ENCODE peak calls at places on chromosomes 4 and X, in ten cellular contexts. W is suprapubic skin, N is ovary, Q is upper lobe of left lung, J is stomach, Y is tibial nerve, G is transverse colon, V is SK-N-SH, P is K562, X is GM12878. K is an unnamed sample.

GRCh38 chr4:40842725-40843401 is 93.1 kb downstream of the NSUN7 start:
- DNase-seq in W (no peak), N (no peak), Q (no peak), J (no peak), Y (no peak), G (no peak), V (no peak), P (no peak), X (no peak), K (no peak)

GRCh38 chrX:133151320-133151719 is 54.4 kb upstream of the USP26 start:
- DNase-seq in W (no peak), N (no peak), Q (no peak), J (no peak), Y (no peak), G (peak; percentile 26), V (no peak), P (no peak), X (no peak), K (no peak)

GRCh38 chr4:188175288-188175687 is 36.0 kb downstream of the TRIML1 start:
- DNase-seq in W (no peak), N (no peak), Q (no peak), J (no peak), Y (no peak), G (no peak), V (no peak), P (no peak), X (no peak), K (no peak)

GRCh38 chr4:7627251-7628250 is 192.8 kb upstream of the PSAPL1 start:
- DNase-seq in W (peak; percentile 40), N (no peak), Q (no peak), J (no peak), Y (no peak), G (no peak), V (no peak), P (no peak), X (no peak), K (no peak)

GRCh38 chr4:163107754-163108153 is 58.9 kb downstream of the NAF1 start:
- DNase-seq in W (no peak), N (no peak), Q (no peak), J (no peak), Y (no peak), G (no peak), V (no peak), P (peak; percentile 20), X (no peak), K (no peak)

GRCh38 chr4:78553526-78554060 is 2.0 kb downstream of the ANXA3 start:
- DNase-seq in W (no peak), N (no peak), Q (no peak), J (no peak), Y (no peak), G (no peak), V (no peak), P (no peak), X (no peak), K (no peak)

GRCh38 chrX:574355-574754 is 56.2 kb upstream of the SHOX start:
- DNase-seq in W (no peak), N (no peak), Q (no peak), J (no peak), Y (no peak), G (no peak), V (no peak), P (no peak), X (no peak), K (no peak)

GRCh38 chr4:40570348-40571077 is 59.2 kb downstream of the RBM47 start:
- DNase-seq in W (no peak), N (no peak), Q (no peak), J (no peak), Y (no peak), G (no peak), V (no peak), P (no peak), X (no peak), K (no peak)

GRCh38 chr4:161252520-161253141 is 911.2 kb downstream of the FSTL5 start:
- DNase-seq in W (no peak), N (no peak), Q (no peak), J (no peak), Y (no peak), G (no peak), V (no peak), P (peak; percentile 1), X (peak; percentile 15), K (no peak)

GRCh38 chr4:3233391-3234071 is 15.4 kb upstream of the MSANTD1 start:
- DNase-seq in W (no peak), N (no peak), Q (no peak), J (no peak), Y (no peak), G (no peak), V (no peak), P (peak; percentile 25), X (no peak), K (no peak)

GRCh38 chrX:55524487-55524886 is 34.8 kb upstream of the USP51 start:
- DNase-seq in W (no peak), N (no peak), Q (no peak), J (no peak), Y (no peak), G (no peak), V (no peak), P (peak; percentile 11), X (no peak), K (no peak)

DNA sequence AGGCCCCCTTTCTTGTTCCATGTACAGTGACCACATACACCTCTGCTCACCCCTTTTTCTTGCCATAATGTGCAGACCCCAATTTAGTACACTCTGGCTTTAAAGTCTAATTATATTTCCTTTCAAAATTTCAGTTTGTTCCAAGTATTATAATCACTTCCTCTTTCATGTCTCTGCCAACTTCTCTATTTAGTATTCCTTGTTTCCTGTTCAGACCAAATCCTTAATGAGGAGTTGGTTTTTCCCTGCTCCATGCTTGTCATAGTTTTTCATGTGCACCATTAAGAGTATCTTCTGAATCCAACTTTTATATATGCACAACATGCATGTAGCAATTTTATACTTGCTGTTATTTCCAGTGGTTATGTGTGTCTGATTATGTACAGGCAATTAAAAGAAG is 32.3 kb downstream of the USP53 start:
- DNase-seq in W (no peak), N (no peak), Q (no peak), J (no peak), Y (no peak), G (no peak), V (no peak), P (no peak), X (no peak), K (no peak)
- TF ChIP-seq EP300 in W (no peak), N (no peak), Q (no peak), J (no peak), Y (peak; percentile 13), G (no peak), V (no peak), P (no peak), X (no peak), K (no peak)

DNA sequence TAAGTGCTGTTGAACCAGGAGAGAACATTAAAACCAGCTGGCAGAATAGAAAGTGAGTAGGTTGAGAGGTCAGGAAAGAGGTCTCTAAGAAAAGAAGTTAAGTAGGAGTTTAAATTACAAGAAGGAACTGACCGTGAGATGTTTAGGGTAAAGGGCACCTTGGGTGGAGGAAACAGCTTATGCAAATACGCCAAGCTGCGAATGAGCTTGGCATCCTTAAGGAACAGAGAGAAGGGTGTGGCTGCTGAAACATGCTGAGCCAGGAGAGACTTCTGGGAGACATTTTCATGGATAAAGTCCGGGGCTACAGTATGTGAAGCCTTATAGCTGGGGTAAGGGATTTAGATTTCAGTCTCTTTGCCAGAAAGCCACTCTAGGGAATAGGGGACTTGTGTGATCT is 249.1 kb downstream of the KCNIP4 start:
- DNase-seq in W (no peak), N (no peak), Q (no peak), J (peak; percentile 26), Y (no peak), G (peak; percentile 8), V (no peak), P (no peak), X (no peak), K (no peak)
- H3K4me1 ChIP-seq in W (no peaks in the 10 kb centered on the region), N (no peaks in the 10 kb centered on the region), Q (no peaks in the 10 kb centered on the region), J (no peaks in the 10 kb centered on the region), Y (no peaks in the 10 kb centered on the region), G (no peaks in the 10 kb centered on the region), V (peaks cover 11% of the 10 kb centered on the region), P (no peaks in the 10 kb centered on the region), X (no peaks in the 10 kb centered on the region), K (no peaks in the 10 kb centered on the region)

DNA sequence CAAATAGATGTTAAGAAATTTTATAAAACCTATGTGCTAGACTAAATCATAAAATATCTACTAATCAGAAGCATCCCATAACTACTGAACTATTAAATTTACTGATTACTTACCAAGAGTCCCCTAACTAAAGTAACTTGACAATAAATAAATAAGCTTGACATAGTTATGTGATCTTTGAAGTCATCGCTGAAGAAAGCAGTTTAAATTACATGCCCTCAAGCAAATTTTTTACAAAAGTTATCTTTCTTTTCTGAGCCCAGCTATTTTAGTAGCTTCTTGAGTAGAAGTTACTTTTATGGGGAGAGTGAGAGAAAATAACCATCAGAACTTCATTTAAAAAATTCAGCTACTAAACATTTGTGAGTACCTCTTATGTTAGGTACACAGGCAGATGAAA is 150.9 kb upstream of the FAM241A start:
- DNase-seq in W (no peak), N (no peak), Q (no peak), J (no peak), Y (no peak), G (no peak), V (no peak), P (no peak), X (no peak), K (no peak)
- H3K27me3 ChIP-seq in W (no peaks in the 10 kb centered on the region), N (no peaks in the 10 kb centered on the region), Q (no peaks in the 10 kb centered on the region), J (no peaks in the 10 kb centered on the region), Y (no peaks in the 10 kb centered on the region), G (peaks cover 3% of the 10 kb centered on the region), V (no peaks in the 10 kb centered on the region), P (no peaks in the 10 kb centered on the region), X (peaks cover 2% of the 10 kb centered on the region), K (no peaks in the 10 kb centered on the region)

GRCh38 chr4:25938251-25939186 is 24.5 kb downstream of the SMIM20 start:
- DNase-seq in W (no peak), N (no peak), Q (peak; percentile 27), J (no peak), Y (peak; percentile 65), G (no peak), V (no peak), P (no peak), X (peak; percentile 85), K (no peak)
- TF ChIP-seq EP300 in W (no peak), N (no peak), Q (no peak), J (no peak), Y (peak; percentile 69), G (no peak), V (no peak), P (no peak), X (peak; percentile 50), K (no peak)

DNA sequence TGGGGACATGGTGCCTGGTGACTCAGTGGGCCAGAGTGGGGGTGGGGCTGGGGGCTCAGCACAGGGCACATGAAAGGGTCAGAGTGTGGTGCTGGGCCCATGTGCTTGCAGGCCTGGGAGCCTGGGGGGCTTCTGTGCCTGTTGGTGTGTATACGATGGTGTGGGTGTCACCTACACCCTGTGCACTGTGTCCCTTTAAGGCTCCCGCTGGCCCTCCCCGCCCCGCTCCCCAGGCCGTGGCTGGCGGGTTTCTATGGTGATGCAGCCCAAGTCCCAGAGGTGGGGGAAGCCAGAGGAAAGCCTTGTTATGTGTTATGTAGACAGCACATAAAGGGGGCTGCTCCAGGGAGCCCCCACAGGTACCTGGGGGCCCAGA is 5.5 kb downstream of the L1CAM start:
- DNase-seq in W (no peak), N (no peak), Q (no peak), J (no peak), Y (no peak), G (no peak), V (peak; percentile 39), P (no peak), X (no peak), K (no peak)
- H3K4me1 ChIP-seq in W (peaks cover 8% of the 10 kb centered on the region), N (no peaks in the 10 kb centered on the region), Q (peaks cover 4% of the 10 kb centered on the region), J (peaks cover 4% of the 10 kb centered on the region), Y (peaks cover 10% of the 10 kb centered on the region), G (peaks cover 3% of the 10 kb centered on the region), V (peaks cover 51% of the 10 kb centered on the region), P (peaks cover 45% of the 10 kb centered on the region), X (no peaks in the 10 kb centered on the region), K (peaks cover 6% of the 10 kb centered on the region)

K was measured in esophagus muscularis mucosa.